ENCODE peak calls at places on chromosomes 2 and 18, in five cellular contexts. One of them, this sample, is unnamed.

GRCh38 chr2:159111346-159111922 is 143.0 kb downstream of the TANC1 start:
- DNase-seq in GM10248: no peak
- DNase-seq in T follicular helper cell: no peak
- DNase-seq in NCI-H748 treated with DMSO at 0.1 percent for 48 hours: no peak
- DNase-seq in stimulated activated CD4-positive, alpha-beta T cell treated with anti-CD3 and anti-CD28 coated beads, Interleukin-4, amount 100 ng/mL, for 48 hours: no peak
- DNase-seq in this sample: no peak

GRCh38 chr2:74005786-74006185 is 21.1 kb downstream of the TET3 start:
- DNase-seq in GM10248: no peak
- DNase-seq in T follicular helper cell: no peak
- DNase-seq in NCI-H748 treated with DMSO at 0.1 percent for 48 hours: no peak
- DNase-seq in stimulated activated CD4-positive, alpha-beta T cell treated with anti-CD3 and anti-CD28 coated beads, Interleukin-4, amount 100 ng/mL, for 48 hours: no peak
- DNase-seq in this sample: no peak

GRCh38 chr2:101356486-101356885 is 30.8 kb downstream of the CREG2 start:
- DNase-seq in GM10248: no peak
- DNase-seq in T follicular helper cell: no peak
- DNase-seq in NCI-H748 treated with DMSO at 0.1 percent for 48 hours: no peak
- DNase-seq in stimulated activated CD4-positive, alpha-beta T cell treated with anti-CD3 and anti-CD28 coated beads, Interleukin-4, amount 100 ng/mL, for 48 hours: no peak
- DNase-seq in this sample: no peak

GRCh38 chr18:78156466-78156865 is 823.2 kb upstream of the SALL3 start:
- DNase-seq in GM10248: no peak
- DNase-seq in T follicular helper cell: no peak
- DNase-seq in NCI-H748 treated with DMSO at 0.1 percent for 48 hours: no peak
- DNase-seq in stimulated activated CD4-positive, alpha-beta T cell treated with anti-CD3 and anti-CD28 coated beads, Interleukin-4, amount 100 ng/mL, for 48 hours: no peak
- DNase-seq in this sample: no peak

GRCh38 chr2:226583715-226584114 is 215.9 kb downstream of the IRS1 start:
- DNase-seq in GM10248: no peak
- DNase-seq in T follicular helper cell: no peak
- DNase-seq in NCI-H748 treated with DMSO at 0.1 percent for 48 hours: no peak
- DNase-seq in stimulated activated CD4-positive, alpha-beta T cell treated with anti-CD3 and anti-CD28 coated beads, Interleukin-4, amount 100 ng/mL, for 48 hours: no peak
- DNase-seq in this sample: no peak

GRCh38 chr18:6414723-6415362 is at the start of gene L3MBTL4:
- DNase-seq in GM10248: peak; percentile 74
- DNase-seq in T follicular helper cell: no peak
- DNase-seq in NCI-H748 treated with DMSO at 0.1 percent for 48 hours: no peak
- DNase-seq in stimulated activated CD4-positive, alpha-beta T cell treated with anti-CD3 and anti-CD28 coated beads, Interleukin-4, amount 100 ng/mL, for 48 hours: no peak
- DNase-seq in this sample: peak; percentile 20

GRCh38 chr2:69789129-69789528 is 40.3 kb upstream of the GMCL1 start:
- DNase-seq in GM10248: no peak
- DNase-seq in T follicular helper cell: no peak
- DNase-seq in NCI-H748 treated with DMSO at 0.1 percent for 48 hours: no peak
- DNase-seq in stimulated activated CD4-positive, alpha-beta T cell treated with anti-CD3 and anti-CD28 coated beads, Interleukin-4, amount 100 ng/mL, for 48 hours: no peak
- DNase-seq in this sample: no peak

GRCh38 chr2:57720728-57721627 is 325.6 kb upstream of the VRK2 start:
- DNase-seq in GM10248: peak; percentile 65
- DNase-seq in T follicular helper cell: no peak
- DNase-seq in NCI-H748 treated with DMSO at 0.1 percent for 48 hours: peak; percentile 11
- DNase-seq in stimulated activated CD4-positive, alpha-beta T cell treated with anti-CD3 and anti-CD28 coated beads, Interleukin-4, amount 100 ng/mL, for 48 hours: peak; percentile 4
- DNase-seq in this sample: no peak

GRCh38 chr18:6205706-6206105 is 209.0 kb downstream of the L3MBTL4 start:
- DNase-seq in GM10248: no peak
- DNase-seq in T follicular helper cell: no peak
- DNase-seq in NCI-H748 treated with DMSO at 0.1 percent for 48 hours: no peak
- DNase-seq in stimulated activated CD4-positive, alpha-beta T cell treated with anti-CD3 and anti-CD28 coated beads, Interleukin-4, amount 100 ng/mL, for 48 hours: no peak
- DNase-seq in this sample: no peak

GRCh38 chr2:233449071-233449901 is 95.0 kb downstream of the DGKD start:
- DNase-seq in GM10248: no peak
- DNase-seq in T follicular helper cell: no peak
- DNase-seq in NCI-H748 treated with DMSO at 0.1 percent for 48 hours: no peak
- DNase-seq in stimulated activated CD4-positive, alpha-beta T cell treated with anti-CD3 and anti-CD28 coated beads, Interleukin-4, amount 100 ng/mL, for 48 hours: no peak
- DNase-seq in this sample: no peak

GRCh38 chr2:174344716-174345472 is 10.1 kb downstream of the SP9 start:
- DNase-seq in GM10248: no peak
- DNase-seq in T follicular helper cell: no peak
- DNase-seq in NCI-H748 treated with DMSO at 0.1 percent for 48 hours: peak; percentile 26
- DNase-seq in stimulated activated CD4-positive, alpha-beta T cell treated with anti-CD3 and anti-CD28 coated beads, Interleukin-4, amount 100 ng/mL, for 48 hours: no peak
- DNase-seq in this sample: peak; percentile 11